ENCODE peak calls at places on chromosomes 3 and 15, in nine cellular contexts. One of them, this sample, is unnamed.
A peak's percentile ranks its signal among the peaks of the same experiment; 100 is the strongest.

GRCh38 chr3:31004025-31004678 is 109.7 kb upstream of the GADL1 start:
- DNase-seq in right cardiac atrium: no peak
- DNase-seq in colonic mucosa: no peak
- DNase-seq in adrenal gland: no peak
- DNase-seq in hepatocyte: peak; percentile 12
- DNase-seq in HAP-1: no peak
- DNase-seq in mesendoderm: no peak
- DNase-seq in lower leg skin: no peak
- DNase-seq in retinal pigment epithelial cell: peak; percentile 33
- DNase-seq in this sample: no peak

GRCh38 chr15:67064607-67065530 is 533 bp upstream of the SMAD3 start:
- DNase-seq in right cardiac atrium: peak; percentile 71
- DNase-seq in colonic mucosa: peak; percentile 70
- DNase-seq in adrenal gland: peak; percentile 65
- DNase-seq in hepatocyte: peak; percentile 82
- DNase-seq in HAP-1: peak; percentile 82
- DNase-seq in mesendoderm: peak; percentile 93
- DNase-seq in lower leg skin: no peak
- DNase-seq in retinal pigment epithelial cell: no peak
- DNase-seq in this sample: peak; percentile 74

GRCh38 chr3:133476971-133477375 is 77.1 kb downstream of the BFSP2 start:
- DNase-seq in right cardiac atrium: no peak
- DNase-seq in colonic mucosa: peak; percentile 53
- DNase-seq in adrenal gland: no peak
- DNase-seq in hepatocyte: peak; percentile 60
- DNase-seq in HAP-1: no peak
- DNase-seq in mesendoderm: no peak
- DNase-seq in lower leg skin: peak; percentile 29
- DNase-seq in retinal pigment epithelial cell: no peak
- DNase-seq in this sample: peak; percentile 56

GRCh38 chr3:54863366-54863765 is 64.5 kb downstream of the LRTM1 start:
- DNase-seq in right cardiac atrium: peak; percentile 25
- DNase-seq in colonic mucosa: no peak
- DNase-seq in adrenal gland: peak; percentile 50
- DNase-seq in hepatocyte: peak; percentile 22
- DNase-seq in HAP-1: no peak
- DNase-seq in mesendoderm: no peak
- DNase-seq in lower leg skin: no peak
- DNase-seq in retinal pigment epithelial cell: peak; percentile 65
- DNase-seq in this sample: no peak

GRCh38 chr15:52021128-52021671 is 2.2 kb downstream of the MAPK6 start:
- DNase-seq in right cardiac atrium: peak; percentile 33
- DNase-seq in colonic mucosa: peak; percentile 47
- DNase-seq in adrenal gland: peak; percentile 76
- DNase-seq in hepatocyte: peak; percentile 86
- DNase-seq in HAP-1: peak; percentile 65
- DNase-seq in mesendoderm: peak; percentile 80
- DNase-seq in lower leg skin: peak; percentile 56
- DNase-seq in retinal pigment epithelial cell: peak; percentile 89
- DNase-seq in this sample: no peak

GRCh38 chr3:101943028-101943427 is 93.7 kb downstream of the NFKBIZ start:
- DNase-seq in right cardiac atrium: no peak
- DNase-seq in colonic mucosa: no peak
- DNase-seq in adrenal gland: no peak
- DNase-seq in hepatocyte: no peak
- DNase-seq in HAP-1: no peak
- DNase-seq in mesendoderm: no peak
- DNase-seq in lower leg skin: no peak
- DNase-seq in retinal pigment epithelial cell: no peak
- DNase-seq in this sample: no peak

GRCh38 chr15:74901612-74902063 is 5.0 kb downstream of the FAM219B start:
- DNase-seq in right cardiac atrium: peak; percentile 32
- DNase-seq in colonic mucosa: peak; percentile 75
- DNase-seq in adrenal gland: peak; percentile 36
- DNase-seq in hepatocyte: peak; percentile 74
- DNase-seq in HAP-1: peak; percentile 87
- DNase-seq in mesendoderm: peak; percentile 49
- DNase-seq in lower leg skin: peak; percentile 66
- DNase-seq in retinal pigment epithelial cell: no peak
- DNase-seq in this sample: peak; percentile 71

GRCh38 chr15:55587321-55588069 is 650 bp downstream of the PYGO1 start:
- DNase-seq in right cardiac atrium: peak; percentile 42
- DNase-seq in colonic mucosa: peak; percentile 17
- DNase-seq in adrenal gland: peak; percentile 39
- DNase-seq in hepatocyte: peak; percentile 63
- DNase-seq in HAP-1: peak; percentile 67
- DNase-seq in mesendoderm: peak; percentile 74
- DNase-seq in lower leg skin: no peak
- DNase-seq in retinal pigment epithelial cell: no peak
- DNase-seq in this sample: peak; percentile 4

GRCh38 chr15:76332796-76333195 is 3.8 kb upstream of the ISL2 start:
- DNase-seq in right cardiac atrium: no peak
- DNase-seq in colonic mucosa: no peak
- DNase-seq in adrenal gland: no peak
- DNase-seq in hepatocyte: no peak
- DNase-seq in HAP-1: no peak
- DNase-seq in mesendoderm: no peak
- DNase-seq in lower leg skin: no peak
- DNase-seq in retinal pigment epithelial cell: no peak
- DNase-seq in this sample: no peak

GRCh38 chr3:72818092-72818721 is 30.0 kb downstream of the SHQ1 start:
- DNase-seq in right cardiac atrium: no peak
- DNase-seq in colonic mucosa: no peak
- DNase-seq in adrenal gland: no peak
- DNase-seq in hepatocyte: peak; percentile 35
- DNase-seq in HAP-1: no peak
- DNase-seq in mesendoderm: peak; percentile 13
- DNase-seq in lower leg skin: no peak
- DNase-seq in retinal pigment epithelial cell: no peak
- DNase-seq in this sample: no peak

GRCh38 chr15:91586542-91586941 is 267.0 kb upstream of the SLCO3A1 start:
- DNase-seq in right cardiac atrium: no peak
- DNase-seq in colonic mucosa: no peak
- DNase-seq in adrenal gland: no peak
- DNase-seq in hepatocyte: no peak
- DNase-seq in HAP-1: no peak
- DNase-seq in mesendoderm: no peak
- DNase-seq in lower leg skin: no peak
- DNase-seq in retinal pigment epithelial cell: no peak
- DNase-seq in this sample: no peak

GRCh38 chr15:85580914-85581313 is 200.5 kb downstream of the AKAP13 start:
- DNase-seq in right cardiac atrium: peak; percentile 33
- DNase-seq in colonic mucosa: peak; percentile 69
- DNase-seq in adrenal gland: peak; percentile 22
- DNase-seq in hepatocyte: no peak
- DNase-seq in HAP-1: no peak
- DNase-seq in mesendoderm: no peak
- DNase-seq in lower leg skin: no peak
- DNase-seq in retinal pigment epithelial cell: no peak
- DNase-seq in this sample: peak; percentile 73

GRCh38 chr3:156142649-156143048 is 22.3 kb downstream of the KCNAB1 start:
- DNase-seq in right cardiac atrium: no peak
- DNase-seq in colonic mucosa: no peak
- DNase-seq in adrenal gland: no peak
- DNase-seq in hepatocyte: no peak
- DNase-seq in HAP-1: no peak
- DNase-seq in mesendoderm: no peak
- DNase-seq in lower leg skin: no peak
- DNase-seq in retinal pigment epithelial cell: peak; percentile 4
- DNase-seq in this sample: no peak

GRCh38 chr15:75153084-75153483 is 48.6 kb upstream of the C15orf39 start:
- DNase-seq in right cardiac atrium: no peak
- DNase-seq in colonic mucosa: no peak
- DNase-seq in adrenal gland: peak; percentile 33
- DNase-seq in hepatocyte: no peak
- DNase-seq in HAP-1: peak; percentile 75
- DNase-seq in mesendoderm: peak; percentile 55
- DNase-seq in lower leg skin: no peak
- DNase-seq in retinal pigment epithelial cell: no peak
- DNase-seq in this sample: peak; percentile 22

GRCh38 chr3:179454887-179455286 is 3.6 kb upstream of the GNB4 start:
- DNase-seq in right cardiac atrium: no peak
- DNase-seq in colonic mucosa: no peak
- DNase-seq in adrenal gland: no peak
- DNase-seq in hepatocyte: no peak
- DNase-seq in HAP-1: no peak
- DNase-seq in mesendoderm: no peak
- DNase-seq in lower leg skin: no peak
- DNase-seq in retinal pigment epithelial cell: no peak
- DNase-seq in this sample: no peak

GRCh38 chr15:89629829-89630228 is 25.4 kb downstream of the KIF7 start:
- DNase-seq in right cardiac atrium: no peak
- DNase-seq in colonic mucosa: no peak
- DNase-seq in adrenal gland: no peak
- DNase-seq in hepatocyte: no peak
- DNase-seq in HAP-1: no peak
- DNase-seq in mesendoderm: no peak
- DNase-seq in lower leg skin: no peak
- DNase-seq in retinal pigment epithelial cell: no peak
- DNase-seq in this sample: no peak

GRCh38 chr3:23094890-23095462 is 108.2 kb upstream of the UBE2E2 start:
- DNase-seq in right cardiac atrium: no peak
- DNase-seq in colonic mucosa: no peak
- DNase-seq in adrenal gland: no peak
- DNase-seq in hepatocyte: peak; percentile 28
- DNase-seq in HAP-1: no peak
- DNase-seq in mesendoderm: peak; percentile 41
- DNase-seq in lower leg skin: no peak
- DNase-seq in retinal pigment epithelial cell: no peak
- DNase-seq in this sample: no peak

GRCh38 chr15:78090422-78090821 is 1.9 kb upstream of the SH2D7 start:
- DNase-seq in right cardiac atrium: no peak
- DNase-seq in colonic mucosa: no peak
- DNase-seq in adrenal gland: no peak
- DNase-seq in hepatocyte: no peak
- DNase-seq in HAP-1: no peak
- DNase-seq in mesendoderm: no peak
- DNase-seq in lower leg skin: no peak
- DNase-seq in retinal pigment epithelial cell: no peak
- DNase-seq in this sample: no peak

GRCh38 chr3:149553781-149554451 is 79.4 kb downstream of the TM4SF4 start:
- DNase-seq in right cardiac atrium: peak; percentile 63
- DNase-seq in colonic mucosa: no peak
- DNase-seq in adrenal gland: peak; percentile 61
- DNase-seq in hepatocyte: peak; percentile 71
- DNase-seq in HAP-1: no peak
- DNase-seq in mesendoderm: peak; percentile 54
- DNase-seq in lower leg skin: peak; percentile 35
- DNase-seq in retinal pigment epithelial cell: peak; percentile 79
- DNase-seq in this sample: no peak

DNA sequence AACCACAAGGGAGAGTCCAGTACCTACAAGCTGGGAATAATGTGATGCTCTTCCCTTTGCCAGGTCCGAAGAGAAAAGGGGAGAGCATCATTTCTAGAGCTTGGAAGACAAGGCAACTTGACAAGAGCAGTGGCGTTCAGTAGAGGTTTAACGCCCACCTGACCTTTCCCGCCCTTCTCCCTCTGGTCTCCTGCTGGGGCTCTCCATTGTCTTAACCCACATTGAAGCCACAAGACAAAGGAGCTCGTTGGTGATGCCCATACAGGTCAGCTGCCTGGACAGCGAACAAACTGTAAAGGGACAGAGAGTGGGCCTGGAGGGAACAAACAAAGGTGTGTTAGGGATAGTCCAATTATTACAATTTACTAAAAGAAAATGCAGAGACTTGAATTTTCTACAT is 13.1 kb upstream of the DUT start:
- DNase-seq in right cardiac atrium: no peak
- DNase-seq in colonic mucosa: no peak
- DNase-seq in adrenal gland: no peak
- DNase-seq in hepatocyte: no peak
- DNase-seq in HAP-1: no peak
- DNase-seq in mesendoderm: peak; percentile 30
- DNase-seq in lower leg skin: no peak
- DNase-seq in retinal pigment epithelial cell: no peak
- DNase-seq in this sample: no peak
- H3K4me3 ChIP-seq in right cardiac atrium: no peak overlapping the region
- H3K4me3 ChIP-seq in colonic mucosa: no peak overlapping the region
- H3K4me3 ChIP-seq in adrenal gland: no peak overlapping the region
- H3K4me3 ChIP-seq in hepatocyte: no peak overlapping the region
- H3K4me3 ChIP-seq in HAP-1: no peak overlapping the region
- H3K4me3 ChIP-seq in mesendoderm: no peak overlapping the region
- H3K4me3 ChIP-seq in lower leg skin: no peak overlapping the region
- H3K4me3 ChIP-seq in retinal pigment epithelial cell: no peak overlapping the region
- H3K4me3 ChIP-seq in this sample: no peak overlapping the region

DNA sequence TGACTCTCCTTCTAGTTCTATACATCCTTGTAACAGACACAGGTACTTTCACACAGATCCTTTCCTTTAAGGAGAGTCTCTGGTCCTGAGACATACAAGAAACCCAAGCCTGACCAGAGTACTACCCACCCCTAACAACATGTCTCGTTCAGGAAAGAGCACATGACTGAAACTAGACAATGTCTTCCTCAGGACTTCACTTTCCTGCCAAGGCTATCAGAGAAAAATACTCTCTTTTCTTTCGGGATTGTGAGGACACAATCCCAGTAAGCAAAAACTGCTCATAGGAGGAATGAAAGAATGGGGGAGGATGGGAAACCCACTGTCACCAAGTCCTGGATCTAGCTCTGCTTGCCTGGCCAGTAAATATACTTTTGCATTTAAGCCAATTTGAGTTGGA is 11.5 kb upstream of the ANKRD28 start:
- DNase-seq in right cardiac atrium: no peak
- DNase-seq in colonic mucosa: no peak
- DNase-seq in adrenal gland: no peak
- DNase-seq in hepatocyte: no peak
- DNase-seq in HAP-1: no peak
- DNase-seq in mesendoderm: no peak
- DNase-seq in lower leg skin: no peak
- DNase-seq in retinal pigment epithelial cell: no peak
- DNase-seq in this sample: no peak
- H3K4me3 ChIP-seq in right cardiac atrium: no peak overlapping the region
- H3K4me3 ChIP-seq in colonic mucosa: no peak overlapping the region
- H3K4me3 ChIP-seq in adrenal gland: no peak overlapping the region
- H3K4me3 ChIP-seq in hepatocyte: no peak overlapping the region
- H3K4me3 ChIP-seq in HAP-1: no peak overlapping the region
- H3K4me3 ChIP-seq in mesendoderm: no peak overlapping the region
- H3K4me3 ChIP-seq in lower leg skin: no peak overlapping the region
- H3K4me3 ChIP-seq in retinal pigment epithelial cell: no peak overlapping the region
- H3K4me3 ChIP-seq in this sample: no peak overlapping the region

GRCh38 chr15:96328101-96328958 is 2.2 kb upstream of the NR2F2 start:
- DNase-seq in right cardiac atrium: no peak
- DNase-seq in colonic mucosa: no peak
- DNase-seq in adrenal gland: no peak
- DNase-seq in hepatocyte: no peak
- DNase-seq in HAP-1: no peak
- DNase-seq in mesendoderm: no peak
- DNase-seq in lower leg skin: no peak
- DNase-seq in retinal pigment epithelial cell: no peak
- DNase-seq in this sample: no peak
- H3K4me3 ChIP-seq in right cardiac atrium: peak overlapping the region; percentile 94
- H3K4me3 ChIP-seq in colonic mucosa: no peak overlapping the region
- H3K4me3 ChIP-seq in adrenal gland: no peak overlapping the region
- H3K4me3 ChIP-seq in hepatocyte: peak overlapping the region; percentile 6
- H3K4me3 ChIP-seq in HAP-1: peak overlapping the region; percentile 49
- H3K4me3 ChIP-seq in mesendoderm: no peak overlapping the region
- H3K4me3 ChIP-seq in lower leg skin: no peak overlapping the region
- H3K4me3 ChIP-seq in retinal pigment epithelial cell: peak overlapping the region; percentile 70
- H3K4me3 ChIP-seq in this sample: no peak overlapping the region

DNA sequence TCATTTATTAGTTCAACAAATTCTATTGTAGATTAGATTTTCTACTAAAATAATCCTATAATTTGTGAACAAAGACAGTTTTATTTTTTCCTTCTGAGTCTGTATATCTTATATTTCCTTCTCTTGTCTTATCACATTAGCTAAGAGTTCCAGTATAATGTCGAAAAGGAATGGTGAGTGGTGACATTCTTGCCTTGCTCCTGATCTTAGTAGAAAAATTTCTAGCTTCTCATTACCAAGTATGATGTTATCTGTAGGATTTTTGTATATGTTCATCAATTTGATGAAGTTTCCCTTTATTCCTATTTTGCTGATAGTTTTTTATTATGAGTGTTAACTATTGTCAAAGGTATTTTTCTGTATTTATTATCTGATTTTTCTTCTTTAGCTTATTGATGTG is 756.6 kb upstream of the BCHE start:
- DNase-seq in right cardiac atrium: no peak
- DNase-seq in colonic mucosa: no peak
- DNase-seq in adrenal gland: no peak
- DNase-seq in hepatocyte: no peak
- DNase-seq in HAP-1: no peak
- DNase-seq in mesendoderm: no peak
- DNase-seq in lower leg skin: no peak
- DNase-seq in retinal pigment epithelial cell: no peak
- DNase-seq in this sample: no peak
- H3K4me3 ChIP-seq in right cardiac atrium: no peak overlapping the region
- H3K4me3 ChIP-seq in colonic mucosa: no peak overlapping the region
- H3K4me3 ChIP-seq in adrenal gland: no peak overlapping the region
- H3K4me3 ChIP-seq in hepatocyte: no peak overlapping the region
- H3K4me3 ChIP-seq in HAP-1: no peak overlapping the region
- H3K4me3 ChIP-seq in mesendoderm: no peak overlapping the region
- H3K4me3 ChIP-seq in lower leg skin: no peak overlapping the region
- H3K4me3 ChIP-seq in retinal pigment epithelial cell: no peak overlapping the region
- H3K4me3 ChIP-seq in this sample: no peak overlapping the region

This sample was measured in mucosa of descending colon.